ENCODE peak calls at places on chromosomes 1 and 21, in ten cellular contexts. V is heart right ventricle, T is transverse colon, L is brain microvascular endothelial cell, B is AG04450, Z is left ventricle myocardium inferior, W is HepG2, N is sigmoid colon, X is A549, C is pancreas. J is an unnamed sample.

GRCh38 chr1:10655002-10655401 is 141.4 kb downstream of the CASZ1 start:
- DNase-seq in V (no peak), T (no peak), L (no peak), B (no peak), Z (no peak), W (no peak), N (peak), X (no peak), C (no peak), J (no peak)

GRCh38 chr1:5505944-5506343 is 486.3 kb downstream of the NPHP4 start:
- DNase-seq in V (no peak), T (no peak), L (no peak), B (no peak), Z (no peak), W (no peak), N (no peak), X (no peak), C (no peak), J (no peak)

GRCh38 chr1:17010601-17011438 is 908 bp downstream of the ATP13A2 start:
- DNase-seq in V (peak), T (peak), L (no peak), B (no peak), Z (peak), W (no peak), N (no peak), X (no peak), C (peak), J (peak)

GRCh38 chr1:234475166-234475793 is 3.7 kb downstream of the TARBP1 start:
- DNase-seq in V (no peak), T (no peak), L (no peak), B (no peak), Z (no peak), W (no peak), N (no peak), X (no peak), C (no peak), J (no peak)

GRCh38 chr21:24658926-24659325 is 948.4 kb downstream of the MRPL39 start:
- DNase-seq in V (no peak), T (no peak), L (no peak), B (no peak), Z (no peak), W (no peak), N (no peak), X (no peak), C (no peak), J (no peak)

GRCh38 chr1:20124451-20125057 is 5.2 kb upstream of the PLA2G2D start:
- DNase-seq in V (no peak), T (peak), L (peak), B (peak), Z (no peak), W (no peak), N (peak), X (peak), C (no peak), J (peak)

GRCh38 chr21:15841856-15842564 is 112.2 kb downstream of the USP25 start:
- DNase-seq in V (no peak), T (no peak), L (peak), B (peak), Z (no peak), W (no peak), N (no peak), X (no peak), C (no peak), J (no peak)

GRCh38 chr1:161502641-161503393 is 2.4 kb upstream of the FCGR2A start:
- DNase-seq in V (no peak), T (no peak), L (peak), B (no peak), Z (no peak), W (no peak), N (no peak), X (no peak), C (no peak), J (no peak)

GRCh38 chr1:43232071-43232470 is 37.7 kb upstream of the TMEM125 start:
- DNase-seq in V (no peak), T (no peak), L (peak), B (peak), Z (no peak), W (no peak), N (no peak), X (peak), C (no peak), J (no peak)

GRCh38 chr1:160576866-160577265 is 2.4 kb downstream of the CD84 start:
- DNase-seq in V (no peak), T (no peak), L (no peak), B (no peak), Z (no peak), W (no peak), N (no peak), X (no peak), C (no peak), J (no peak)

GRCh38 chr1:68175621-68176398 is 56.5 kb downstream of the WLS start:
- DNase-seq in V (peak), T (no peak), L (no peak), B (no peak), Z (no peak), W (no peak), N (no peak), X (no peak), C (peak), J (no peak)

GRCh38 chr1:87291107-87291506 is 37.6 kb upstream of the LMO4 start:
- DNase-seq in V (no peak), T (no peak), L (peak), B (no peak), Z (no peak), W (no peak), N (no peak), X (no peak), C (no peak), J (no peak)

GRCh38 chr1:63321061-63321787 is 1.1 kb upstream of the FOXD3 start:
- DNase-seq in V (no peak), T (no peak), L (no peak), B (no peak), Z (no peak), W (no peak), N (no peak), X (no peak), C (no peak), J (no peak)

GRCh38 chr1:31297273-31298247 is 728 bp downstream of the ZCCHC17 start:
- DNase-seq in V (no peak), T (no peak), L (peak), B (no peak), Z (no peak), W (peak), N (no peak), X (no peak), C (no peak), J (no peak)

GRCh38 chr1:56820755-56821461 is 1.7 kb upstream of the FYB2 start:
- DNase-seq in V (peak), T (peak), L (peak), B (peak), Z (peak), W (peak), N (peak), X (peak), C (peak), J (peak)

GRCh38 chr1:228664399-228664914 is 70.8 kb upstream of the RHOU start:
- DNase-seq in V (peak), T (peak), L (peak), B (peak), Z (peak), W (peak), N (peak), X (peak), C (peak), J (peak)

GRCh38 chr1:228944241-228944741 is 209.0 kb downstream of the RHOU start:
- DNase-seq in V (no peak), T (no peak), L (no peak), B (no peak), Z (no peak), W (no peak), N (no peak), X (no peak), C (no peak), J (no peak)

GRCh38 chr21:44819283-44820243 is 1.7 kb upstream of the SUMO3 start:
- DNase-seq in V (no peak), T (no peak), L (no peak), B (no peak), Z (no peak), W (no peak), N (peak), X (no peak), C (no peak), J (no peak)

GRCh38 chr1:50098490-50099109 is 10.1 kb upstream of the ELAVL4 start:
- DNase-seq in V (no peak), T (no peak), L (no peak), B (no peak), Z (no peak), W (no peak), N (no peak), X (no peak), C (no peak), J (no peak)
- H3K27ac ChIP-seq in V (no peak), T (no peak), L (no peak), B (no peak), Z (no peak), W (no peak), N (no peak), X (no peak), C (no peak), J (no peak)

GRCh38 chr1:53219711-53220110 is 723 bp downstream of the CZIB start:
- DNase-seq in V (no peak), T (no peak), L (no peak), B (no peak), Z (no peak), W (no peak), N (no peak), X (no peak), C (no peak), J (no peak)
- H3K27ac ChIP-seq in V (peak), T (peak), L (peak), B (peak), Z (peak), W (peak), N (peak), X (peak), C (peak), J (peak)

DNA sequence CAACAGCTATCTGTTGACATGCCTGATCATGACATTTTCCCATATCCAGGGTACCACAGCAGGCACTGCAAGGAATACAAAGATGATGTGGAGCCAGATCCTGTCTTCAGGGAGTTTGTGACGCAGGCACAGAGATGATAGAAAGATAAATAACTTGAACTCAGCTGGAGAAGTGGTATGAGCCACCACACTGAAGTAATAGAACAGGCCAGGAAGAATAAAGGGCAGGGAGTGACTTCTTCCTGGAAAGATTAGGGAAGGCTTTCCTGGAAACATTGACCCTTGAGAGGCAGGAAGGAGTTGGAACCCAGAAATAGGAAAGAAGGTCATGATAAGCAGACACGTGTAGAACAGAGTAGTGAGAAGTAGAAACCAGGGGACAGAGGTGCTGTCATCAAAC is 68.2 kb downstream of the AK5 start:
- DNase-seq in V (no peak), T (no peak), L (no peak), B (no peak), Z (no peak), W (no peak), N (no peak), X (no peak), C (no peak), J (no peak)
- H3K27ac ChIP-seq in V (no peak), T (no peak), L (no peak), B (no peak), Z (no peak), W (no peak), N (no peak), X (peak), C (no peak), J (no peak)

GRCh38 chr1:156898151-156898550 is 4.6 kb downstream of the PEAR1 start:
- DNase-seq in V (peak), T (no peak), L (peak), B (peak), Z (peak), W (peak), N (peak), X (peak), C (no peak), J (no peak)
- H3K27ac ChIP-seq in V (peak), T (peak), L (peak), B (peak), Z (peak), W (no peak), N (peak), X (peak), C (peak), J (no peak)

GRCh38 chr1:27544818-27545612 is 55.0 kb upstream of the WASF2 start:
- DNase-seq in V (peak), T (peak), L (no peak), B (no peak), Z (peak), W (no peak), N (peak), X (no peak), C (no peak), J (no peak)
- H3K27ac ChIP-seq in V (peak), T (peak), L (no peak), B (peak), Z (peak), W (no peak), N (peak), X (peak), C (peak), J (no peak)

GRCh38 chr1:151166506-151166956 is 587 bp downstream of the SCNM1 start:
- DNase-seq in V (no peak), T (no peak), L (peak), B (peak), Z (no peak), W (peak), N (peak), X (peak), C (no peak), J (no peak)
- H3K27ac ChIP-seq in V (peak), T (peak), L (peak), B (peak), Z (peak), W (peak), N (peak), X (peak), C (peak), J (no peak)

J was measured in Peyer's patch.